ENCODE peak calls at places on chromosomes 12 and 14, in four cellular contexts. I, A, V and U are unnamed samples.

GRCh38 chr12:63857771-63858670 is 13.5 kb downstream of the SRGAP1 start:
- DNase-seq in V (no peak), I (no peak), A (no peak), U (no peak)

GRCh38 chr12:105418821-105419291 is 88.4 kb downstream of the C12orf75 start:
- DNase-seq in V (no peak), I (no peak), A (no peak), U (no peak)

GRCh38 chr14:74504874-74505617 is 11.5 kb downstream of the ISCA2 start:
- DNase-seq in A (no peak), I (no peak), V (no peak), U (no peak)

GRCh38 chr12:6488240-6488639 is 4.8 kb downstream of the MRPL51 start:
- DNase-seq in I (no peak), A (no peak), V (no peak), U (no peak)

GRCh38 chr14:74204481-74204880 is 34.8 kb upstream of the VSX2 start:
- DNase-seq in I (no peak), A (no peak), V (no peak), U (no peak)

GRCh38 chr14:101719708-101720107 is 41.8 kb upstream of the PPP2R5C start:
- DNase-seq in A (no peak), V (no peak), I (peak), U (no peak)

GRCh38 chr12:52975820-52976573 is 27.1 kb downstream of the KRT18 start:
- DNase-seq in V (peak), I (peak), A (no peak), U (peak)

GRCh38 chr14:105748204-105748578 is 221.8 kb downstream of the TMEM121 start:
- DNase-seq in A (no peak), I (no peak), V (no peak), U (no peak)

GRCh38 chr12:58981961-58982360 is 61.7 kb upstream of the LRIG3 start:
- DNase-seq in V (no peak), A (no peak), I (no peak), U (no peak)

GRCh38 chr12:109982211-109982610 is 14.0 kb downstream of the GIT2 start:
- DNase-seq in A (no peak), I (no peak), V (no peak), U (no peak)

GRCh38 chr14:94386085-94387031 is 2.0 kb downstream of the SERPINA1 start:
- DNase-seq in I (no peak), A (no peak), V (no peak), U (no peak)

GRCh38 chr14:94385553-94386057 is 2.8 kb downstream of the SERPINA1 start:
- DNase-seq in A (no peak), I (no peak), V (no peak), U (no peak)

GRCh38 chr14:94388896-94389469 is 581 bp upstream of the SERPINA1 start:
- DNase-seq in A (no peak), I (no peak), V (no peak), U (no peak)

GRCh38 chr14:94388027-94388895 is at the start of gene SERPINA1:
- DNase-seq in V (no peak), I (peak), A (no peak), U (no peak)

DNA sequence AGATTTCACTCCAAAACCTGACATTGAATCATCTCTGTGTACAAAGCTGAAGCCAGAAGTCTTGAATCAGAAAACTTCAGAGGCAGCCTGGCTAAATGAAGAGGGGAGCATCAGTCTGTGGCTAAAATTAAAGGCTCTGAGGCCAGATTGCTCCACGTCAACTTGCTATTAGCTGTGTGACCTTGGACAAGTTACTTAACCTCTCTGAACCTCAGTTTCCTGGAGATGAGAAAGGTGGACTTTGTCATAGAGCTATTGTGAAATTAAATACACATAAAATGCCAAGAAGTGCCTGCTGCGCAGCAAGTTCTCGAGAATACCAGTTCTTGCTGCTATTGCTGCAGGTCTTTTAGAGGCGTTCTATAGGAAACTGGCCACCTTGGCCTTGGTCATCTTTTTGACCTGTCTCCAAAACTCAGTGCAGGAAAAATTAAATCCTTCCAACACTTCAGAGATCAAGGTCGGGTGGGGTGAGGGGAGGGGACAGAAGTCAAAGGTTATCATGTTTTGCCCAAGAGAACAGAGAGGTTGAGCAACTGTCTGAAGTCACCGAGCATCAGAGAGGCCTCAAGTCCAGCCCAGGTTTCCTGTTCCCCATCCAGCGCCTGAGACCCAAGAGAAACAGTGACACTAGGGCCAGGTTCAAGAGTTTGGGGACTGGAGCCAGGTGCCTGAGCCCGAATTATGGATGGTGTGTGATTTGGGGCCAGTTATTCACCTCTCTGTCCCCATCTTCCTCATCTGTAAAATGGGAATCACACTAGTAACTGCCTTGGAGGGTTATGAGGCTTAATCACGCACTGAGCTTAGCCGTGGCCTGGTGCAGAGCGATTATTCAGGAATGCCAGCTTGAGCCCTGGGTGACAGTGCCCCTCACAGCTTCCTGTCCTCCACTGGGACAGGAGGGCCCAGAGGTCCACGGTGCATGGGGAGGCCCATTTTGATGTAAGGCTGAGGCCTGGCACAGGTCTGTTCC is 1.1 kb downstream of the SERPINA1 start:
- DNase-seq in V (no peak), A (no peak), I (no peak), U (no peak)
- TF ChIP-seq ATF3 in V (no peak), A (no peak), I (no peak), U (no peak)

GRCh38 chr12:10668526-10668925 is 5.3 kb downstream of the STYK1 start:
- DNase-seq in I (no peak), A (no peak), V (no peak), U (no peak)

GRCh38 chr12:10669533-10669932 is 4.3 kb downstream of the STYK1 start:
- DNase-seq in V (no peak), I (no peak), A (no peak), U (no peak)

GRCh38 chr12:10672231-10672868 is 1.5 kb downstream of the STYK1 start:
- DNase-seq in I (no peak), V (no peak), A (no peak), U (no peak)

GRCh38 chr12:10673660-10674384 is at the start of gene STYK1:
- DNase-seq in I (peak), A (peak), V (peak), U (peak)
- TF ChIP-seq ATF3 in I (no peak), A (no peak), V (no peak), U (no peak)

DNA sequence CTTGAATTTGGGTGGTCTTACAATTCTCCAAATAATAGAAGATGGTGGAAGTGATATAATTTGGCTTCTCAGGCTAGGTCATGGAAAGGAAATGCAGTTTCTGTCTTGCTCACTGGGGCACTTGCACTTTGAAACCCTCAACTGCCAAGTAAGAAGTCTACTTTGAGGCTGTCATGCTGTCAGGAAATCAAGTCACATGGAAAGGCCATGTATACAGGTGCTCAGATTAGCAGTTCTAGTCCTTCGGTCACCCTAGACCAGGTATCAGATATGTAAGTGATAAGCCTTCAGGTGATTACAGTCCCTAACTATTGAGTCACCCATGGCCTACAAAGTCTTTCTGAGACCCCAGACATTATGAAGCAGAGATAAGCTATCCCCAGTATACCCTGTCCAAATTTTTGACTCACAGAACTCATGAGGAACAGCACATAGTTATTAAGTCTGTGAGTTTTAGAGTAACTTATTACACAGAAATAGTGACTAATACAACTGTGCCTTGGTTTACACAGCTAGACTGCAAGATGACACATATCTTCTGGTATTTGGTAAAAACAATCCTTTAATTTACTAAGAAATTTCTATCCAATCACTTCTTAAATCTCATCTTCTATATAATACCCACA is 26.3 kb upstream of the BBS10 start:
- DNase-seq in A (no peak), V (no peak), I (no peak), U (no peak)
- TF ChIP-seq ATF3 in A (no peak), V (no peak), I (no peak), U (no peak)

DNA sequence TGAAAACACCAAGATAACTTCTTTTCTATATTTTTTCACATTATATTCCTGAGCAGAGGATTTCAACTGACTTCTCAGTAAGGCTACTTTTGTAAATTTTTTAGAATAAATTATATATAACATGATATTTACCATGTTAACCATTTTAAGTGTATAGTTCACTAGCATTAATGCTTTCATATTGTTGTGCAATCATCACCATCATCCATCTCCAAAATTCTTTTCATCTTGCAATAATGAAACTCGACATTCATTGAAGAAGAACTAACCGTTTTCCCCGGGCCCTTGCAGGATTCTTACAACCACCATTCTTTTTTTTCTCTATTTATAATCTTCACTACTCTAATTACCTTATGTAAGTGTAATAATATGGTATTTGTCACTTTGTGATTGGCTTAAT is 1036.1 kb downstream of the LRFN5 start:
- DNase-seq in I (no peak), V (no peak), A (no peak), U (no peak)
- TF ChIP-seq ATF3 in I (no peak), V (no peak), A (no peak), U (no peak)

DNA sequence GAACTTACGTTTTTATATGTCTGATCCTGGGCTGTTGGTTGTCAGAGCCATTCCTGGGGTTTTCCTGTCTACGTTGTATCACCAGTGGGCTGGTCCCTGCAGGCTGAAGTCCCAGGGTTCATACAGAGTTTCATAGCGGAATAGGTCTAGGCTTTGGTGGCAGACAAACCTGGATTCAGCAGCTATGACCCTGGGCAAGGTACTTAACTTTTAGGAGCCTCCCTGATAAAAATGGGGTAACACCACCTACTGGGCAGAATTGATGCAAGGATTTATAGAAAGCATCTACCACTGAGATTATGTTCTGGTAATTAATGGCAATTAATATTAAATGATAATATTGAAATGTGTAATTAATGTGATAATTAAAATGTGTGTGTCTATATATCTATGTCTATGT is 141.2 kb downstream of the SYNE2 start:
- DNase-seq in V (no peak), I (no peak), A (no peak), U (no peak)
- TF ChIP-seq ATF3 in V (no peak), I (no peak), A (no peak), U (no peak)

GRCh38 chr12:49322708-49323523 is at the start of gene TROAP:
- DNase-seq in I (peak), V (peak), A (peak), U (peak)
- TF ChIP-seq ATF3 in I (no peak), V (no peak), A (no peak), U (no peak)

DNA sequence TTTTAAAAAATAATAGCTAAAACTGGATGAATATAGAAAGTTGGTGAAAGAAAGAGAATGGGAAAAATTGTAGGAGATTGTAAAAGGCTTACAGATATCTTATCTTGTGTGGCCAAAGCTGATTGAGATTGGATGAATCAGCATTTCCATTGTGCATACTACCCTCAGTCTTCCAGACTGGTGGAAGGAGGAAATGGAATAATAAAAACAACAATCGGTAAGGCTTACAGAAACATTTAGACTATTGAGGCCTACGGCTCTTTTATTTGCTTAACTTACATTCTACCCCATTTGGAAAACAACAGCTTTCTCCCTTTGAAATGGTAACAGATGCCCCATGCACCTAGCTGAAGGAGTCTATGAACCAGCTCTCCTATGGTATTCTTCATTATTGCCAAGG is 129.8 kb downstream of the PTPRB start:
- DNase-seq in V (no peak), I (no peak), A (no peak), U (no peak)
- TF ChIP-seq ATF3 in V (no peak), I (no peak), A (no peak), U (no peak)

GRCh38 chr12:67099858-67100257 is 169.3 kb upstream of the CAND1 start:
- DNase-seq in V (no peak), A (no peak), I (no peak), U (no peak)

GRCh38 chr12:67091204-67091603 is 178.0 kb upstream of the CAND1 start:
- DNase-seq in V (no peak), I (no peak), A (no peak), U (no peak)

GRCh38 chr12:67091678-67092077 is 177.5 kb upstream of the CAND1 start:
- DNase-seq in A (no peak), V (no peak), I (no peak), U (no peak)

DNA sequence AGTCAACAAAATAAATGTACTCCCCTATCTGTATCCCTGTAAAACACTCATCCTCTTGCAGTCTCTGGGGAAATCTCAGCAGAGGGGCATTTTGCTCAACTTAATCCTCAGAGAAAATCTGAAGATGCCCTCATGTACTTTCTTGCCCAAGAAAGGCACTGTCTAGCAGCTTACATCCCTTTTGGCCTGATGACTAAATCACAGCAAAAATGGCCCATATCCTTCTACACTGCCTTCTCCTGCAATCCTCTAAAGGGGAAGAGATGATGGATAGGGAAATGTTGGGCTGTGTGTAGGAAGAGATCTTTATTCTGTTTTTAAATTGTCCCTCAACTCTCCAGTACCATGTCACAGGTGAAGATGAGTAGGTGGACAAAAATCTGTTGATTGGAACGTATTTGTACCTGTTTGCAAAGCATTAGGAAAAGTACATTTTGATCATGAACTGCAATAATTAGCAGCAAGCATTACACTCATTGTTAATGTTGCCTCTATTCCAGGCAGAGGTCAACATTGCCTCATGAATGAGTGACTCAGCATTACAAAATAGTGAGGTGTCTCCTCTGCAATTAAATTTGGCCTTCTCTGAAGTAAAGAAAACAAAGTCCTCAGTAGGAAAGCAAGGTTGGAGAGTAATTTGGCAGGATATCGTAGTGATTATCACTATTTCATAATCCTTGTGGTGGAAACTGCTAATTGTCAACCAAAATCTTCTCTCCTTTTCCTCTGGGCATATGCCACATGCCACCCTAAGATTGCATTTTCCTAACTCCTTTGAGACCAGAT is 172.4 kb upstream of the CAND1 start:
- DNase-seq in V (no peak), I (no peak), A (no peak), U (no peak)
- TF ChIP-seq ATF3 in V (no peak), I (no peak), A (no peak), U (no peak)